ENCODE peak calls at places on chromosomes 11 and 22, in six cellular contexts. One of them, this sample, is unnamed.

GRCh38 chr22:46738961-46739870 is 1.2 kb upstream of the CERK start:
- DNase-seq in lung: peak
- DNase-seq in mesendoderm: peak
- DNase-seq in body of pancreas: peak
- DNase-seq in brain microvascular endothelial cell: peak
- DNase-seq in tibial nerve: no peak
- DNase-seq in this sample: peak

GRCh38 chr11:66465371-66466224 is 1.1 kb upstream of the PELI3 start:
- DNase-seq in lung: no peak
- DNase-seq in mesendoderm: no peak
- DNase-seq in body of pancreas: no peak
- DNase-seq in brain microvascular endothelial cell: no peak
- DNase-seq in tibial nerve: no peak
- DNase-seq in this sample: no peak

GRCh38 chr11:16358726-16359125 is 2.4 kb upstream of the SOX6 start:
- DNase-seq in lung: no peak
- DNase-seq in mesendoderm: no peak
- DNase-seq in body of pancreas: no peak
- DNase-seq in brain microvascular endothelial cell: no peak
- DNase-seq in tibial nerve: no peak
- DNase-seq in this sample: no peak

GRCh38 chr22:44181033-44181911 is 547 bp downstream of the PARVG start:
- DNase-seq in lung: no peak
- DNase-seq in mesendoderm: no peak
- DNase-seq in body of pancreas: no peak
- DNase-seq in brain microvascular endothelial cell: no peak
- DNase-seq in tibial nerve: no peak
- DNase-seq in this sample: peak

GRCh38 chr11:27218498-27219038 is 144.4 kb downstream of the CCDC34 start:
- DNase-seq in lung: no peak
- DNase-seq in mesendoderm: peak
- DNase-seq in body of pancreas: no peak
- DNase-seq in brain microvascular endothelial cell: peak
- DNase-seq in tibial nerve: no peak
- DNase-seq in this sample: no peak

GRCh38 chr11:100785148-100785983 is 98.3 kb downstream of the ARHGAP42 start:
- DNase-seq in lung: peak
- DNase-seq in mesendoderm: peak
- DNase-seq in body of pancreas: no peak
- DNase-seq in brain microvascular endothelial cell: no peak
- DNase-seq in tibial nerve: no peak
- DNase-seq in this sample: no peak

GRCh38 chr11:623999-624704 is 603 bp downstream of the CDHR5 start:
- DNase-seq in lung: no peak
- DNase-seq in mesendoderm: no peak
- DNase-seq in body of pancreas: no peak
- DNase-seq in brain microvascular endothelial cell: no peak
- DNase-seq in tibial nerve: no peak
- DNase-seq in this sample: peak

GRCh38 chr11:120032766-120033390 is 105.0 kb downstream of the TRIM29 start:
- DNase-seq in lung: no peak
- DNase-seq in mesendoderm: no peak
- DNase-seq in body of pancreas: no peak
- DNase-seq in brain microvascular endothelial cell: no peak
- DNase-seq in tibial nerve: no peak
- DNase-seq in this sample: no peak

GRCh38 chr22:50145741-50146439 is 24.6 kb upstream of the PANX2 start:
- DNase-seq in lung: no peak
- DNase-seq in mesendoderm: no peak
- DNase-seq in body of pancreas: no peak
- DNase-seq in brain microvascular endothelial cell: no peak
- DNase-seq in tibial nerve: no peak
- DNase-seq in this sample: no peak

GRCh38 chr11:61947486-61948210 is 2.5 kb upstream of the BEST1 start:
- DNase-seq in lung: peak
- DNase-seq in mesendoderm: peak
- DNase-seq in body of pancreas: peak
- DNase-seq in brain microvascular endothelial cell: peak
- DNase-seq in tibial nerve: peak
- DNase-seq in this sample: peak

GRCh38 chr22:24424001-24424900 is 3.1 kb upstream of the ADORA2A start:
- DNase-seq in lung: no peak
- DNase-seq in mesendoderm: no peak
- DNase-seq in body of pancreas: no peak
- DNase-seq in brain microvascular endothelial cell: no peak
- DNase-seq in tibial nerve: no peak
- DNase-seq in this sample: no peak

GRCh38 chr11:58994171-58994570 is 54.9 kb downstream of the GLYATL1 start:
- DNase-seq in lung: no peak
- DNase-seq in mesendoderm: no peak
- DNase-seq in body of pancreas: no peak
- DNase-seq in brain microvascular endothelial cell: no peak
- DNase-seq in tibial nerve: no peak
- DNase-seq in this sample: no peak

DNA sequence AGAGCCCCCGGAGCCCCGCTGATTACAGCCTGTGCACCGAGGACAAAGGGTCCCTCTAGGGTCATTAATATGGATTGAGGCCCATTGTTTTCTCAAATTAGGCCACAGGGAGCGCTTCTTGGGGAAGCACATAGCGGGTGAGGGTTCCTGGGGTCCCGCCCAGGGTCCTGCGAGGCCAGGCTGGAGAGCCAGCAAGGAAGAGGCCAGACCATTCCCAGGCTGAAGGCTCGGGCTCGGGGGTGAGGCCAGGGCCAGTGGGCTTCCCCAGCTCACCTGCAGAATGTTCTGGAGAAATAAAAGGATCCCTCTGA is 4.8 kb upstream of the LINC01488 start:
- DNase-seq in lung: no peak
- DNase-seq in mesendoderm: no peak
- DNase-seq in body of pancreas: no peak
- DNase-seq in brain microvascular endothelial cell: no peak
- DNase-seq in tibial nerve: no peak
- DNase-seq in this sample: no peak
- H3K4me3 ChIP-seq in lung: no peak
- H3K4me3 ChIP-seq in mesendoderm: no peak
- H3K4me3 ChIP-seq in body of pancreas: no peak
- H3K4me3 ChIP-seq in brain microvascular endothelial cell: no peak
- H3K4me3 ChIP-seq in tibial nerve: no peak
- H3K4me3 ChIP-seq in this sample: no peak

GRCh38 chr11:13318498-13319295 is 41.1 kb downstream of the BMAL1 start:
- DNase-seq in lung: no peak
- DNase-seq in mesendoderm: no peak
- DNase-seq in body of pancreas: no peak
- DNase-seq in brain microvascular endothelial cell: no peak
- DNase-seq in tibial nerve: no peak
- DNase-seq in this sample: no peak
- H3K4me3 ChIP-seq in lung: no peak
- H3K4me3 ChIP-seq in mesendoderm: no peak
- H3K4me3 ChIP-seq in body of pancreas: no peak
- H3K4me3 ChIP-seq in brain microvascular endothelial cell: no peak
- H3K4me3 ChIP-seq in tibial nerve: no peak
- H3K4me3 ChIP-seq in this sample: no peak

GRCh38 chr22:26527167-26527566 is 14.9 kb upstream of the TFIP11 start:
- DNase-seq in lung: no peak
- DNase-seq in mesendoderm: no peak
- DNase-seq in body of pancreas: no peak
- DNase-seq in brain microvascular endothelial cell: no peak
- DNase-seq in tibial nerve: no peak
- DNase-seq in this sample: no peak
- H3K4me3 ChIP-seq in lung: no peak
- H3K4me3 ChIP-seq in mesendoderm: no peak
- H3K4me3 ChIP-seq in body of pancreas: no peak
- H3K4me3 ChIP-seq in brain microvascular endothelial cell: no peak
- H3K4me3 ChIP-seq in tibial nerve: no peak
- H3K4me3 ChIP-seq in this sample: no peak

DNA sequence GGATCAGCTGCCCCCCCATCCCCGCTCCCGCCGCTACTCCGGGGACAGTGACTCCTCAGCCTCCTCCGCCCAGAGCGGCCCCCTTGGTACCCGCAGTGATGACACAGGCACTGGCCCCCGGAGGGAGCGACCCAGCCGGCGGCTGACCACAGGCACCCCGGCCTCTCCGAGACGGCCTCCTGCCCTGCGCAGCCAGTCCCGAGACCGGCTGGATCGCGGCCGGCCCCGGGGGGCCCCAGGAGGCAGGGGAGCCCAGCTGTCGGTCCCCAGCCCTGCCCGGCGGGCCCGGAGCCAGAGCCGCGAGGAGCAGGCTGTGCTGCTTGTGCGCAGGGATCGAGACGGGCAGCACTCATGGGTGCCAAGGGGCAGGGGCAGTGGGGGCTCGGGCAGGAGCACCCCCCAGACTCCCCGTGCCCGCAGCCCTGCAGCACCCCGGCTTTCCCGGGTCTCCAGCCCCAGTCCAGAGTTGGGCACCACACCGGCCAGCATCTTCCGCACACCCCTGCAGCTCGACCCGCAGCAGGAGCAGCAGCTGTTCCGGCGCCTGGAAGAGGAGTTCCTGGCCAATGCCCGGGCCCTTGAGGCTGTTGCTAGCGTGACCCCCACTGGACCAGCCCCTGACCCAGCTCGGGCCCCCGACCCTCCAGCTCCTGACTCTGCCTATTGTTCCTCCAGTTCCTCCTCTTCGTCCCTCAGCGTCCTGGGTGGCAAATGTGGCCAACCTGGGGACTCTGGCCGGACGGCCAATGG is 3.9 kb downstream of the RASL10A start:
- DNase-seq in lung: no peak
- DNase-seq in mesendoderm: no peak
- DNase-seq in body of pancreas: no peak
- DNase-seq in brain microvascular endothelial cell: no peak
- DNase-seq in tibial nerve: no peak
- DNase-seq in this sample: peak
- H3K4me3 ChIP-seq in lung: no peak
- H3K4me3 ChIP-seq in mesendoderm: no peak
- H3K4me3 ChIP-seq in body of pancreas: no peak
- H3K4me3 ChIP-seq in brain microvascular endothelial cell: peak
- H3K4me3 ChIP-seq in tibial nerve: peak
- H3K4me3 ChIP-seq in this sample: no peak

GRCh38 chr11:126205359-126205758 is 6.1 kb downstream of the RPUSD4 start:
- DNase-seq in lung: no peak
- DNase-seq in mesendoderm: no peak
- DNase-seq in body of pancreas: no peak
- DNase-seq in brain microvascular endothelial cell: no peak
- DNase-seq in tibial nerve: no peak
- DNase-seq in this sample: no peak
- H3K4me3 ChIP-seq in lung: no peak
- H3K4me3 ChIP-seq in mesendoderm: no peak
- H3K4me3 ChIP-seq in body of pancreas: no peak
- H3K4me3 ChIP-seq in brain microvascular endothelial cell: no peak
- H3K4me3 ChIP-seq in tibial nerve: no peak
- H3K4me3 ChIP-seq in this sample: no peak

GRCh38 chr22:22556995-22557925 is 1.8 kb downstream of the PRAME start:
- DNase-seq in lung: no peak
- DNase-seq in mesendoderm: no peak
- DNase-seq in body of pancreas: no peak
- DNase-seq in brain microvascular endothelial cell: no peak
- DNase-seq in tibial nerve: no peak
- DNase-seq in this sample: no peak

GRCh38 chr22:22553735-22554134 is 5.3 kb downstream of the PRAME start:
- DNase-seq in lung: no peak
- DNase-seq in mesendoderm: no peak
- DNase-seq in body of pancreas: no peak
- DNase-seq in brain microvascular endothelial cell: no peak
- DNase-seq in tibial nerve: no peak
- DNase-seq in this sample: no peak

GRCh38 chr22:22556578-22556977 is 2.5 kb downstream of the PRAME start:
- DNase-seq in lung: no peak
- DNase-seq in mesendoderm: no peak
- DNase-seq in body of pancreas: no peak
- DNase-seq in brain microvascular endothelial cell: no peak
- DNase-seq in tibial nerve: no peak
- DNase-seq in this sample: no peak

GRCh38 chr22:22554324-22555284 is 4.5 kb downstream of the PRAME start:
- DNase-seq in lung: no peak
- DNase-seq in mesendoderm: no peak
- DNase-seq in body of pancreas: no peak
- DNase-seq in brain microvascular endothelial cell: no peak
- DNase-seq in tibial nerve: no peak
- DNase-seq in this sample: no peak

GRCh38 chr22:22555596-22555995 is 3.5 kb downstream of the PRAME start:
- DNase-seq in lung: no peak
- DNase-seq in mesendoderm: no peak
- DNase-seq in body of pancreas: no peak
- DNase-seq in brain microvascular endothelial cell: no peak
- DNase-seq in tibial nerve: no peak
- DNase-seq in this sample: no peak
- H3K4me3 ChIP-seq in lung: no peak
- H3K4me3 ChIP-seq in mesendoderm: no peak
- H3K4me3 ChIP-seq in body of pancreas: no peak
- H3K4me3 ChIP-seq in brain microvascular endothelial cell: no peak
- H3K4me3 ChIP-seq in tibial nerve: no peak
- H3K4me3 ChIP-seq in this sample: no peak

GRCh38 chr11:134019500-134019899 is 49.4 kb upstream of the JAM3 start:
- DNase-seq in lung: no peak
- DNase-seq in mesendoderm: no peak
- DNase-seq in body of pancreas: no peak
- DNase-seq in brain microvascular endothelial cell: no peak
- DNase-seq in tibial nerve: no peak
- DNase-seq in this sample: no peak
- H3K4me3 ChIP-seq in lung: no peak
- H3K4me3 ChIP-seq in mesendoderm: no peak
- H3K4me3 ChIP-seq in body of pancreas: no peak
- H3K4me3 ChIP-seq in brain microvascular endothelial cell: no peak
- H3K4me3 ChIP-seq in tibial nerve: no peak
- H3K4me3 ChIP-seq in this sample: no peak

GRCh38 chr11:134442246-134442645 is 30.2 kb upstream of the B3GAT1 start:
- DNase-seq in lung: no peak
- DNase-seq in mesendoderm: no peak
- DNase-seq in body of pancreas: no peak
- DNase-seq in brain microvascular endothelial cell: no peak
- DNase-seq in tibial nerve: no peak
- DNase-seq in this sample: no peak
- H3K4me3 ChIP-seq in lung: no peak
- H3K4me3 ChIP-seq in mesendoderm: no peak
- H3K4me3 ChIP-seq in body of pancreas: no peak
- H3K4me3 ChIP-seq in brain microvascular endothelial cell: no peak
- H3K4me3 ChIP-seq in tibial nerve: no peak
- H3K4me3 ChIP-seq in this sample: no peak

DNA sequence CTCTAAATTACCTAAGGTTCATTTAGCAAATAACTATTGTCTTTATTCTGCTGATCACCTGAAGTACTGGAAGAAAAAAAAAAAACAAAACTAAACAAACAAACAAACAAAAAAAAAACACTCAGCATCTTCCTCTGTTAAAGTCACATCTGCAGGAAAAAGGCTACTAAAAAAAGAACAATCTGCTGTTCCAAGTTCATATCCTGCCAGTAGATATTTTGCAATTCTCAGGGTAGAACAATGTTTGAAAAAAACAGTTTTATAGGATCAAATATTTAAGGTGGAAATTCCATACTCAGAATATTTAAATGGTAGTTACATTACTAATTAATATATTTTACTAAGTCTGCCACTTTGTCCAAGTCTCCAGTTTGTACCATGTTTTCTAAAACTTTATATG is 175.2 kb downstream of the SBF2 start:
- DNase-seq in lung: no peak
- DNase-seq in mesendoderm: no peak
- DNase-seq in body of pancreas: no peak
- DNase-seq in brain microvascular endothelial cell: no peak
- DNase-seq in tibial nerve: no peak
- DNase-seq in this sample: no peak
- H3K4me3 ChIP-seq in lung: no peak
- H3K4me3 ChIP-seq in mesendoderm: no peak
- H3K4me3 ChIP-seq in body of pancreas: no peak
- H3K4me3 ChIP-seq in brain microvascular endothelial cell: no peak
- H3K4me3 ChIP-seq in tibial nerve: no peak
- H3K4me3 ChIP-seq in this sample: no peak

This sample was measured in mucosa of descending colon.